ENCODE peak calls at places on chromosomes 16 and 17, in four cellular contexts. One of them, this sample, is unnamed.

GRCh38 chr16:49011807-49012345 is 269.8 kb downstream of the CBLN1 start:
- DNase-seq in HepG2: no peak
- DNase-seq in GM12878: no peak
- DNase-seq in K562: no peak
- DNase-seq in this sample: no peak

GRCh38 chr17:30068465-30068864 is 48.2 kb upstream of the NSRP1 start:
- DNase-seq in HepG2: no peak
- DNase-seq in GM12878: no peak
- DNase-seq in K562: no peak
- DNase-seq in this sample: no peak

GRCh38 chr17:58911741-58912343 is 156.2 kb downstream of the PPM1E start:
- DNase-seq in HepG2: no peak
- DNase-seq in GM12878: no peak
- DNase-seq in K562: no peak
- DNase-seq in this sample: no peak

GRCh38 chr16:66247516-66248089 is 118.9 kb upstream of the CDH5 start:
- DNase-seq in HepG2: no peak
- DNase-seq in GM12878: no peak
- DNase-seq in K562: no peak
- DNase-seq in this sample: no peak

GRCh38 chr17:50848039-50848438 is 12.7 kb downstream of the WFIKKN2 start:
- DNase-seq in HepG2: no peak
- DNase-seq in GM12878: no peak
- DNase-seq in K562: no peak
- DNase-seq in this sample: no peak

GRCh38 chr17:7882068-7882467 is 6.5 kb upstream of the CHD3 start:
- DNase-seq in HepG2: no peak
- DNase-seq in GM12878: no peak
- DNase-seq in K562: no peak
- DNase-seq in this sample: no peak

GRCh38 chr17:50177476-50177875 is 11.7 kb downstream of the SGCA start:
- DNase-seq in HepG2: no peak
- DNase-seq in GM12878: no peak
- DNase-seq in K562: no peak
- DNase-seq in this sample: no peak

GRCh38 chr16:20020976-20021375 is 52.7 kb downstream of the GPR139 start:
- DNase-seq in HepG2: no peak
- DNase-seq in GM12878: no peak
- DNase-seq in K562: no peak
- DNase-seq in this sample: no peak

GRCh38 chr16:28925386-28926228 is 569 bp upstream of the RABEP2 start:
- DNase-seq in HepG2: peak
- DNase-seq in GM12878: no peak
- DNase-seq in K562: peak
- DNase-seq in this sample: no peak

GRCh38 chr16:87809150-87809902 is 43.5 kb upstream of the KLHDC4 start:
- DNase-seq in HepG2: peak
- DNase-seq in GM12878: peak
- DNase-seq in K562: no peak
- DNase-seq in this sample: no peak

GRCh38 chr17:65438708-65439294 is 122.6 kb downstream of the AXIN2 start:
- DNase-seq in HepG2: peak
- DNase-seq in GM12878: no peak
- DNase-seq in K562: no peak
- DNase-seq in this sample: peak

GRCh38 chr16:10964891-10965326 is 20.5 kb downstream of the CLEC16A start:
- DNase-seq in HepG2: no peak
- DNase-seq in GM12878: peak
- DNase-seq in K562: no peak
- DNase-seq in this sample: no peak
- TF ChIP-seq SMC3 in HepG2: no peak
- TF ChIP-seq SMC3 in GM12878: no peak
- TF ChIP-seq SMC3 in K562: no peak
- TF ChIP-seq SMC3 in this sample: no peak

DNA sequence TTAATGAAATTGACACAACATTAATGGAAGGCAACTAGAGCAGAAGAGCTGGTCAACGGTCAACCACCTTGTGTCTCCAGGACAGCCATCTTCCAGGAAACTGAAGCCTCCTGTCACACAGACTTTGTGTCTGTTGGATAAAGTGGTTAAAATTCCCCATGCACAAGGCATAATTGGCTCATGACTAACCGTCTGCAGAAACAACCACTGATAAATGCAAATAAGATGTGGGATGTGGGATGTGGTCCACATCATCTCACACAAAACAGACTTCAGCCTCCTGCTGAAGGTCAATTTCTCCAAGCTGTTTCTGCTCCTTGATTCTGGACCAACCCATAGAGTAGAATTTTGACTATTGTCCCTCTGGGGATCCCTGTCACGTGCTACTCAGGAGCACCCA is 26.9 kb upstream of the XYLT1 start:
- DNase-seq in HepG2: no peak
- DNase-seq in GM12878: no peak
- DNase-seq in K562: no peak
- DNase-seq in this sample: no peak
- TF ChIP-seq FOXM1 in HepG2: no peak
- TF ChIP-seq FOXM1 in GM12878: no peak
- TF ChIP-seq FOXM1 in K562: no peak
- TF ChIP-seq FOXM1 in this sample: no peak

GRCh38 chr16:4614571-4615388 is at the start of gene UBALD1:
- DNase-seq in HepG2: peak
- DNase-seq in GM12878: peak
- DNase-seq in K562: peak
- DNase-seq in this sample: peak

GRCh38 chr16:4612977-4613635 is 1.6 kb downstream of the UBALD1 start:
- DNase-seq in HepG2: no peak
- DNase-seq in GM12878: no peak
- DNase-seq in K562: no peak
- DNase-seq in this sample: peak

GRCh38 chr16:4612474-4612931 is 2.2 kb downstream of the UBALD1 start:
- DNase-seq in HepG2: no peak
- DNase-seq in GM12878: no peak
- DNase-seq in K562: no peak
- DNase-seq in this sample: peak

GRCh38 chr16:4615389-4616046 is 830 bp upstream of the UBALD1 start:
- DNase-seq in HepG2: no peak
- DNase-seq in GM12878: no peak
- DNase-seq in K562: no peak
- DNase-seq in this sample: no peak

DNA sequence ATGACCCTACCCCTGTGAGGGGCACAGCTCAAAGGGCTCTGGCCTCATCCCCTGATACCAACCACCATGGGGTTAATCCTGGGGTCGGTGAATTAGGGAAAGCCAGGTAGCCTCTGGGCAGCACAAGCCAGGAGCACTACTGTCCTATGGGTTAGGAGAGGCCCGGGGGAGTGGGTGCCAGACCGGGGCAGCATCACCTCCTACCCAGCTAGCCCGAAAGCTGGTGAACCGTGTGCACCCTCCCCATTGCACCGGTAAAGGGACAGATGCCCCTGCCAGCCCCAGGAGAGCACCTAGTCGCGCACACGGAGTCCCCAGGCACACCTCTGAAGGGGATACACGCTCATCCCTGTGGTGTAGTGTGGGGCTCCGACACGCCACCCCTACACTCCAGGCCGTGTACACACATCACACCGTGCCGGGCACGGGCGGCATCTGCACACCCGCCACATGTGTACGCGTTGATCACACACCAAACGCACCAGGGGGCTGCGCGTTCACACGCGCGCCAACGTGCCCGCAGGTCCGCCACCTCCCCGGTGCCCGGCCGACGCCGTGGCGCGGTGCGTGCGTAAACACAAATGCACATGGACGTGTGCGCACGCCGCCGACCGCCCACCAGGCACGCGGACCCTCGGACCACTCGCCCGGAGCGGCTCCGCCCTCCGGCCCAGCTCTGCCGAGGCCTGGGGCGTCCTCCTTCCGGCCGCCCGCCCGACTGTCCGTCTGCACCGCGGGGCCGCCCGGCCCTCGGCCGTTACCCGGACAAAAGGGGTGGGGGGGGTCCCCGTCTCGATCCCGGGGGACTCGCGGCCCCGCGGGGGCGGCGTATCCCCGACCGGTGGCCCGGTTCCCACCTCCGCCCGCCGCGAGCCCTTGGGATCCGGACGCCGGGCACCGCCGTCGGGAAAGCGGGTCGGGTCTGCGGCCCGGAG is 785 bp downstream of the UBALD1 start:
- DNase-seq in HepG2: peak
- DNase-seq in GM12878: no peak
- DNase-seq in K562: no peak
- DNase-seq in this sample: peak
- TF ChIP-seq SMC3 in HepG2: no peak
- TF ChIP-seq SMC3 in GM12878: no peak
- TF ChIP-seq SMC3 in K562: no peak
- TF ChIP-seq SMC3 in this sample: no peak

GRCh38 chr17:60327122-60327869 is 64.6 kb downstream of the USP32 start:
- DNase-seq in HepG2: no peak
- DNase-seq in GM12878: no peak
- DNase-seq in K562: no peak
- DNase-seq in this sample: peak
- TF ChIP-seq FOXM1 in HepG2: no peak
- TF ChIP-seq FOXM1 in GM12878: no peak
- TF ChIP-seq FOXM1 in K562: no peak
- TF ChIP-seq FOXM1 in this sample: no peak

DNA sequence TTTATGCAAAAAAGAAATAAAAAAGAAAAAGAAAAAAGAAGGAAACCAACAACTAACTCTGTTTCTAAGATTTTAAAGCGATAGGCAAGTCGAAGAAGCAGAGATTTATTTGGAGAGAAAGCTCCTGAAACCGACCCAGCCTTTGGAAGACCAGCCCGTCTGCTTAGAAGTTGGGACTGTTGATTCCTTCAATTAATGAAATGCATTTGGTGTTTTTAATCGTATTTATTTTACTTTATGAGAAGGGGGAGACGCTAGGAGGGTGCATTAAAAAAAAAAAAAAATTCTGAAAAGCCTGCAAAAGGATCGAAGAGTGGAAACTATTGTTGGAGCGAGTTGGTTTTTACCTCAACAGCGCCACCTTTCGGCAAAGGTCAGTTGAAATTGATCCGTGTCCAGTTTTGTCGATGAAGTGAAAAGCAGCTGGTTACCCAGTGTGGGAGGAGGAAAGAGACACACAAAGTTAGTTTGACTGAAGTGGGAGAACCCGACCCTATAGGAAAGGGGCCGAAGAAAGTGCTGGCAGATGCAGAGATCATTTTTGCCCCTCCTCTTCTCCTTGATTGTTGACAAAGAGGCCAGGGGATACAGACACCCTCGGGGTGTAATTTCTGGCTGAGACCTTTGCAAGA is 1.6 kb upstream of the MAF start:
- DNase-seq in HepG2: peak
- DNase-seq in GM12878: peak
- DNase-seq in K562: peak
- DNase-seq in this sample: peak
- TF ChIP-seq SMC3 in HepG2: peak
- TF ChIP-seq SMC3 in GM12878: peak
- TF ChIP-seq SMC3 in K562: peak
- TF ChIP-seq SMC3 in this sample: peak

DNA sequence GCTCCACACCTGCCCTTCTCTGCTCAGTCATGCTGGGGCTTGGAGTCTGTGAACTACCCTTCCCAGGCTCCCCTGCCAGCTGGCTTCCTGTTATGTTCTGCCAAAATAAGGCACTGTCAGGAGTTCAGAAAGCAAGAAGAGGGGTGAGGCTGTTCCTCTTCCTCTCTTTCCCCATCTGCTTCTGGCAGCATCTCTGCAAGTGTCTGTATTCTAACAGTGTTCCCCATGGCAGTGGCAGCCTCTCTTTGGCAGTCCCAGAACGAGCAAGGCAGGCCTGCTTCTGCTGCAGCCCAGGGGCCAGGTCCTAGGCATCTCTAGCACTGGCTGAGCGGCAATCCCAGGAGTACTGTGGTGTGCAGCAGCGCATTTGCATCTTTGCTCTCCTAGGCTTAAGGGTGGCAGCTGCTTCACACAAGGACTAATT is 219.1 kb downstream of the STX8 start:
- DNase-seq in HepG2: no peak
- DNase-seq in GM12878: no peak
- DNase-seq in K562: no peak
- DNase-seq in this sample: no peak
- TF ChIP-seq FOXM1 in HepG2: no peak
- TF ChIP-seq FOXM1 in GM12878: no peak
- TF ChIP-seq FOXM1 in K562: no peak
- TF ChIP-seq FOXM1 in this sample: no peak